ENCODE peak calls at places on chromosomes 11 and 22, in four cellular contexts. C is HS-5; S is endothelial cell of umbilical vein; G is CD4-positive, CD25-positive, alpha-beta regulatory T cell. N is an unnamed sample.

GRCh38 chr22:38180841-38181452 is 683 bp downstream of the PLA2G6 start:
- DNase-seq in C (no peak), S (peak; percentile 40), G (peak; percentile 56), N (no peak)

GRCh38 chr11:47431356-47432083 is 5.3 kb upstream of the PSMC3 start:
- DNase-seq in C (no peak), S (no peak), G (no peak), N (no peak)

GRCh38 chr11:35911616-35912165 is 32.2 kb upstream of the LDLRAD3 start:
- DNase-seq in C (no peak), S (peak; percentile 70), G (no peak), N (peak; percentile 51)

GRCh38 chr22:17258015-17258827 is 39.0 kb upstream of the ADA2 start:
- DNase-seq in C (no peak), S (no peak), G (peak; percentile 52), N (no peak)

GRCh38 chr11:27991731-27992130 is 116.2 kb downstream of the KIF18A start:
- DNase-seq in C (no peak), S (no peak), G (no peak), N (no peak)

GRCh38 chr22:42080287-42080686 is 787 bp downstream of the SMDT1 start:
- DNase-seq in C (no peak), S (peak; percentile 68), G (no peak), N (peak; percentile 89)

GRCh38 chr11:2728663-2729332 is 29.0 kb upstream of the KCNQ1OT1 start:
- DNase-seq in C (no peak), S (no peak), G (no peak), N (no peak)

GRCh38 chr11:68471360-68472340 is 11.1 kb downstream of the PPP6R3 start:
- DNase-seq in C (no peak), S (no peak), G (peak; percentile 22), N (no peak)

GRCh38 chr11:76214968-76215548 is 8.8 kb upstream of the WNT11 start:
- DNase-seq in C (no peak), S (no peak), G (no peak), N (no peak)

GRCh38 chr11:1987024-1987423 is 10.6 kb downstream of the H19 start:
- DNase-seq in C (no peak), S (no peak), G (no peak), N (no peak)

GRCh38 chr11:23605001-23605400 is 744.7 kb upstream of the CCDC179 start:
- DNase-seq in C (no peak), S (no peak), G (no peak), N (no peak)

GRCh38 chr11:112320668-112321067 is 60.0 kb upstream of the PLET1 start:
- DNase-seq in C (no peak), S (peak; percentile 60), G (no peak), N (peak; percentile 84)

GRCh38 chr11:35619754-35620640 is 1.7 kb downstream of the FJX1 start:
- DNase-seq in C (no peak), S (peak; percentile 43), G (no peak), N (peak; percentile 64)